ENCODE peak calls at places on chromosomes 4 and X, in four cellular contexts. G, R, P and K are unnamed samples.

GRCh38 chr4:70992354-70992753 is 1.1 kb upstream of the DCK start:
- DNase-seq in G (no peak), R (no peak), P (no peak), K (no peak)

GRCh38 chr4:94274912-94275311 is 67.2 kb downstream of the SMARCAD1 start:
- DNase-seq in G (no peak), R (no peak), P (no peak), K (no peak)

GRCh38 chr4:97987019-97987648 is 156.1 kb downstream of the STPG2 start:
- DNase-seq in G (no peak), R (no peak), P (no peak), K (no peak)

GRCh38 chr4:116942315-116942714 is 143.1 kb downstream of the TRAM1L1 start:
- DNase-seq in G (no peak), R (no peak), P (no peak), K (no peak)

GRCh38 chrX:70030242-70030823 is 19.4 kb downstream of the AWAT2 start:
- DNase-seq in G (no peak), R (no peak), P (peak), K (no peak)

GRCh38 chrX:53435997-53436396 is 1.8 kb upstream of the HSD17B10 start:
- DNase-seq in G (peak), R (peak), P (peak), K (no peak)

GRCh38 chrX:107676559-107677378 is 48.5 kb downstream of the PRPS1 start:
- DNase-seq in G (peak), R (peak), P (peak), K (no peak)

GRCh38 chrX:122626871-122627270 is 557.2 kb upstream of the GRIA3 start:
- DNase-seq in G (no peak), R (no peak), P (no peak), K (no peak)

GRCh38 chrX:46318551-46318950 is 226.7 kb downstream of the ZNF674 start:
- DNase-seq in G (no peak), R (no peak), P (no peak), K (no peak)

GRCh38 chrX:46319750-46320149 is 225.5 kb downstream of the ZNF674 start:
- DNase-seq in G (no peak), R (no peak), P (no peak), K (no peak)

GRCh38 chrX:46311581-46312120 is 233.6 kb downstream of the ZNF674 start:
- DNase-seq in G (no peak), R (no peak), P (no peak), K (no peak)

DNA sequence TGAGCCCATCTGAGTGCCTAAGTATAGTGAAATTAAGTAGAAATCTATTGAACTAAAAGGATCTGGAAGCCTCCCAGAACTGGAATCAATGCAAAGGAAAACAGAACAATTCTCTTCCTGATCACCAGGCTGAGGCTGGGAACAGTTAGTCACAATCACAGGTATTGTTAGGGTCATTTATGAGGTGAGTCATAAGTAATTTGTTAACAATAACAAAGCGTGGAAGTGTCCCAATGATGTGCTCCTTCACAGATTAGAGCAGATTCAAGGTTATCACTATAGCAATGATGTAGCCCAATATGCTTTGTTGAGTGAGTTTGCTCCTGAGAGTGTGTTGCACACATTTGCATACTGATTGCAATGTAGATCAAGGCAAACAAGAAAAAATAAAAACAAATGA is 228.1 kb downstream of the ZNF674 start:
- DNase-seq in G (no peak), R (no peak), P (no peak), K (no peak)
- TF ChIP-seq EP300 in G (no peak), R (no peak), P (no peak), K (no peak)

GRCh38 chr4:26308573-26308972 is 12.2 kb upstream of the RBPJ start:
- DNase-seq in G (no peak), R (no peak), P (no peak), K (no peak)

GRCh38 chr4:26303008-26303407 is 17.8 kb upstream of the RBPJ start:
- DNase-seq in G (no peak), R (no peak), P (no peak), K (no peak)

GRCh38 chr4:26310264-26310663 is 10.6 kb upstream of the RBPJ start:
- DNase-seq in G (no peak), R (no peak), P (no peak), K (no peak)

GRCh38 chr4:26302390-26302897 is 18.4 kb upstream of the RBPJ start:
- DNase-seq in G (no peak), R (no peak), P (no peak), K (no peak)

GRCh38 chr4:26307027-26307426 is 13.8 kb upstream of the RBPJ start:
- DNase-seq in G (no peak), R (no peak), P (no peak), K (no peak)
- TF ChIP-seq EP300 in G (no peak), R (no peak), P (no peak), K (no peak)

GRCh38 chr4:160319221-160319867 is 1216.5 kb downstream of the RAPGEF2 start:
- DNase-seq in G (no peak), R (no peak), P (no peak), K (no peak)
- TF ChIP-seq EP300 in G (no peak), R (no peak), P (no peak), K (no peak)

GRCh38 chrX:2657532-2657931 is 33.6 kb upstream of the CD99 start:
- DNase-seq in G (no peak), R (no peak), P (no peak), K (no peak)

GRCh38 chrX:2652106-2652505 is 39.0 kb upstream of the CD99 start:
- DNase-seq in G (no peak), R (no peak), P (no peak), K (no peak)

GRCh38 chrX:2650865-2651264 is 40.2 kb upstream of the CD99 start:
- DNase-seq in G (no peak), R (no peak), P (no peak), K (no peak)

GRCh38 chrX:2656243-2656836 is 34.8 kb upstream of the CD99 start:
- DNase-seq in G (no peak), R (no peak), P (no peak), K (no peak)

GRCh38 chrX:2654436-2655340 is 36.4 kb upstream of the CD99 start:
- DNase-seq in G (no peak), R (no peak), P (peak), K (no peak)
- TF ChIP-seq EP300 in G (no peak), R (no peak), P (no peak), K (no peak)

DNA sequence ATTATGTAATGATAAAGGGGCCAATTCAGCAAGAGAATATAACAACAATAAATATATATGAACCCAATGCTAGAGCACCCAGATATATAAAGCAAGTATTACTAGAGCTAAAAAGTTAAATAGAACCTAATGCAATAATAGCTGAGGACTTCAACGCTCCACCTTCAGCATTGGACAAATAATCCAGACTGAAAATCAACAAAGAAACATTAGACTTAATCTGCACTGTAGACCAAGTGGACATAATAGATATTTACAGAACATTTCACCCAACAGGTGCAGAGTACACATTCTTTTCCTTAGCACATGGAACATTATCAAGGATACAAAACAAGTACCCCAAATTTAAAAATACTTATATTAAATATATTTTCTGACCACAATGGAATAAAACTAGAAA is 24.3 kb downstream of the OTC start:
- DNase-seq in G (no peak), R (no peak), P (no peak), K (no peak)
- TF ChIP-seq EP300 in G (no peak), R (no peak), P (no peak), K (no peak)

DNA sequence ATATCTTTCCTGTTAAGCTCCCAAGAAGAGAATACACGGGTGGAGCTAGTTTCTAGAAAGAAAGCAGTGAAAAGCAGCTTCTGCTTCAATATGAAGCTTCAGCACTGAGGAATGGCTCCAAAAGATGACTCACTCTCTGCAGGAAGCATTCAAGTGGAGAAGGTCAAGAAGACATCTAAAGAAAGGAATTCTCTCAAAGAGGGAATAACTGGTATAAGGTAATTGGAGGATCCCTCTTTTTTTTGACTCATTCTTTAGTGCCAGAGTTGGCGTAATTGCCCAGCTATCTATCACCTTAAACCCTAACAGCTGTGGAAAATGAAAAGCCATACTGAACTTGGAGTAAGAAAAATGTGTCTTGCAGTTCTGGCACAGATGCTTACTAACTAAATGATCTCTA is 3.5 kb downstream of the EDA2R start:
- DNase-seq in G (no peak), R (no peak), P (no peak), K (no peak)
- TF ChIP-seq EP300 in G (no peak), R (no peak), P (no peak), K (no peak)

DNA sequence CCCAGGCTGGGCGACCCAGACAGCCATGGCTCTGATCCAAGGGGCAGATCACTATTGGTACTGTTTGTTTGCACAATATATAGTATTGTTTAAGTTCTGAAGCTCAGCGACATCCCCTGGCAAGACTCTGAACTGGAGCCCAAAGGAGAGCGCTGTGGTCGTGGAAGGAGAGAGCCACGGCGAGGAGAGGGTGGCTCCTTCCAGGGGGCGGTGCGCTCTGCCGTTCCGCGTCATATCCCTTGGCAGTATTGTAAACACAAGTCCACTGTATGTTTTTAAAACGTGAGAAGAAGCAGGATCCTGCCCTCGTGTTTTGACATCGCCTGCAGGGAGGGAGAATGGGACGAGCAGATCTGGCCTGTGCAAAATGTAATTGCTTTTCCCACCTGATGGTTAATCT is 185.5 kb downstream of the RAB28 start:
- DNase-seq in G (peak), R (no peak), P (no peak), K (no peak)
- TF ChIP-seq EP300 in G (peak), R (no peak), P (peak), K (no peak)